ENCODE peak calls at places on chromosome 14, in six cellular contexts. One of them, this sample, is unnamed. For H3K4me1, the result is how much of the 10 kb centered on the place peaks cover.

GRCh38 chr14:73662439-73663056 is 17.8 kb downstream of the DNAL1 start:
- DNase-seq in mesendoderm: peak
- DNase-seq in neural progenitor cell: peak
- DNase-seq in H9: peak
- DNase-seq in DND-41: no peak
- DNase-seq in colonic mucosa: peak
- DNase-seq in this sample: peak

GRCh38 chr14:23186913-23187654 is 3.6 kb upstream of the SLC7A8 start:
- DNase-seq in mesendoderm: peak
- DNase-seq in neural progenitor cell: peak
- DNase-seq in H9: no peak
- DNase-seq in DND-41: peak
- DNase-seq in colonic mucosa: no peak
- DNase-seq in this sample: peak

GRCh38 chr14:65332141-65332871 is 80.2 kb upstream of the FUT8 start:
- DNase-seq in mesendoderm: no peak
- DNase-seq in neural progenitor cell: no peak
- DNase-seq in H9: no peak
- DNase-seq in DND-41: no peak
- DNase-seq in colonic mucosa: no peak
- DNase-seq in this sample: peak

GRCh38 chr14:104348741-104349140 is 210.4 kb downstream of the KIF26A start:
- DNase-seq in mesendoderm: no peak
- DNase-seq in neural progenitor cell: no peak
- DNase-seq in H9: peak
- DNase-seq in DND-41: no peak
- DNase-seq in colonic mucosa: no peak
- DNase-seq in this sample: no peak

GRCh38 chr14:96086032-96086431 is 46.9 kb downstream of the C14orf132 start:
- DNase-seq in mesendoderm: peak
- DNase-seq in neural progenitor cell: no peak
- DNase-seq in H9: no peak
- DNase-seq in DND-41: no peak
- DNase-seq in colonic mucosa: no peak
- DNase-seq in this sample: no peak

GRCh38 chr14:101408077-101408831 is 153.0 kb upstream of the DIO3 start:
- DNase-seq in mesendoderm: no peak
- DNase-seq in neural progenitor cell: no peak
- DNase-seq in H9: no peak
- DNase-seq in DND-41: no peak
- DNase-seq in colonic mucosa: no peak
- DNase-seq in this sample: no peak

GRCh38 chr14:91202234-91202974 is 42.1 kb downstream of the GPR68 start:
- DNase-seq in mesendoderm: no peak
- DNase-seq in neural progenitor cell: peak
- DNase-seq in H9: no peak
- DNase-seq in DND-41: peak
- DNase-seq in colonic mucosa: peak
- DNase-seq in this sample: peak

GRCh38 chr14:76968621-76969063 is 59.9 kb downstream of the IRF2BPL start:
- DNase-seq in mesendoderm: peak
- DNase-seq in neural progenitor cell: no peak
- DNase-seq in H9: peak
- DNase-seq in DND-41: no peak
- DNase-seq in colonic mucosa: no peak
- DNase-seq in this sample: no peak

GRCh38 chr14:67395876-67396189 is 16.1 kb downstream of the PLEK2 start:
- DNase-seq in mesendoderm: no peak
- DNase-seq in neural progenitor cell: no peak
- DNase-seq in H9: no peak
- DNase-seq in DND-41: no peak
- DNase-seq in colonic mucosa: no peak
- DNase-seq in this sample: peak

GRCh38 chr14:101733211-101733610 is 28.3 kb upstream of the PPP2R5C start:
- DNase-seq in mesendoderm: no peak
- DNase-seq in neural progenitor cell: no peak
- DNase-seq in H9: no peak
- DNase-seq in DND-41: no peak
- DNase-seq in colonic mucosa: peak
- DNase-seq in this sample: no peak

GRCh38 chr14:96150214-96150613 is 54.4 kb upstream of the BDKRB2 start:
- DNase-seq in mesendoderm: no peak
- DNase-seq in neural progenitor cell: no peak
- DNase-seq in H9: no peak
- DNase-seq in DND-41: no peak
- DNase-seq in colonic mucosa: no peak
- DNase-seq in this sample: no peak

GRCh38 chr14:24347140-24347539 is 7.3 kb upstream of the RIPK3 start:
- DNase-seq in mesendoderm: no peak
- DNase-seq in neural progenitor cell: no peak
- DNase-seq in H9: no peak
- DNase-seq in DND-41: no peak
- DNase-seq in colonic mucosa: no peak
- DNase-seq in this sample: no peak

GRCh38 chr14:55846852-55847471 is 267.0 kb downstream of the KTN1 start:
- DNase-seq in mesendoderm: no peak
- DNase-seq in neural progenitor cell: no peak
- DNase-seq in H9: no peak
- DNase-seq in DND-41: no peak
- DNase-seq in colonic mucosa: no peak
- DNase-seq in this sample: no peak

GRCh38 chr14:73744874-73745529 is 30.8 kb upstream of the PNMA1 start:
- DNase-seq in mesendoderm: no peak
- DNase-seq in neural progenitor cell: no peak
- DNase-seq in H9: peak
- DNase-seq in DND-41: no peak
- DNase-seq in colonic mucosa: peak
- DNase-seq in this sample: no peak

GRCh38 chr14:34449819-34450541 is 12.1 kb downstream of the SPTSSA start:
- DNase-seq in mesendoderm: no peak
- DNase-seq in neural progenitor cell: no peak
- DNase-seq in H9: no peak
- DNase-seq in DND-41: no peak
- DNase-seq in colonic mucosa: no peak
- DNase-seq in this sample: no peak

GRCh38 chr14:79549515-79549914 is 661.8 kb downstream of the DIO2 start:
- DNase-seq in mesendoderm: no peak
- DNase-seq in neural progenitor cell: no peak
- DNase-seq in H9: no peak
- DNase-seq in DND-41: no peak
- DNase-seq in colonic mucosa: no peak
- DNase-seq in this sample: no peak

GRCh38 chr14:63205281-63205575 is 985 bp downstream of the RHOJ start:
- DNase-seq in mesendoderm: no peak
- DNase-seq in neural progenitor cell: no peak
- DNase-seq in H9: no peak
- DNase-seq in DND-41: no peak
- DNase-seq in colonic mucosa: no peak
- DNase-seq in this sample: no peak

GRCh38 chr14:53542692-53543091 is 389.6 kb upstream of the DDHD1 start:
- DNase-seq in mesendoderm: no peak
- DNase-seq in neural progenitor cell: no peak
- DNase-seq in H9: no peak
- DNase-seq in DND-41: no peak
- DNase-seq in colonic mucosa: peak
- DNase-seq in this sample: peak

GRCh38 chr14:93046696-93047050 is 69.1 kb downstream of the ITPK1 start:
- DNase-seq in mesendoderm: no peak
- DNase-seq in neural progenitor cell: no peak
- DNase-seq in H9: no peak
- DNase-seq in DND-41: no peak
- DNase-seq in colonic mucosa: no peak
- DNase-seq in this sample: no peak

GRCh38 chr14:93047187-93047586 is 68.5 kb downstream of the ITPK1 start:
- DNase-seq in mesendoderm: no peak
- DNase-seq in neural progenitor cell: no peak
- DNase-seq in H9: no peak
- DNase-seq in DND-41: no peak
- DNase-seq in colonic mucosa: no peak
- DNase-seq in this sample: no peak

GRCh38 chr14:93045211-93045674 is 70.5 kb downstream of the ITPK1 start:
- DNase-seq in mesendoderm: peak
- DNase-seq in neural progenitor cell: peak
- DNase-seq in H9: peak
- DNase-seq in DND-41: no peak
- DNase-seq in colonic mucosa: no peak
- DNase-seq in this sample: peak

GRCh38 chr14:93044601-93045000 is 71.1 kb downstream of the ITPK1 start:
- DNase-seq in mesendoderm: no peak
- DNase-seq in neural progenitor cell: no peak
- DNase-seq in H9: no peak
- DNase-seq in DND-41: no peak
- DNase-seq in colonic mucosa: no peak
- DNase-seq in this sample: no peak

DNA sequence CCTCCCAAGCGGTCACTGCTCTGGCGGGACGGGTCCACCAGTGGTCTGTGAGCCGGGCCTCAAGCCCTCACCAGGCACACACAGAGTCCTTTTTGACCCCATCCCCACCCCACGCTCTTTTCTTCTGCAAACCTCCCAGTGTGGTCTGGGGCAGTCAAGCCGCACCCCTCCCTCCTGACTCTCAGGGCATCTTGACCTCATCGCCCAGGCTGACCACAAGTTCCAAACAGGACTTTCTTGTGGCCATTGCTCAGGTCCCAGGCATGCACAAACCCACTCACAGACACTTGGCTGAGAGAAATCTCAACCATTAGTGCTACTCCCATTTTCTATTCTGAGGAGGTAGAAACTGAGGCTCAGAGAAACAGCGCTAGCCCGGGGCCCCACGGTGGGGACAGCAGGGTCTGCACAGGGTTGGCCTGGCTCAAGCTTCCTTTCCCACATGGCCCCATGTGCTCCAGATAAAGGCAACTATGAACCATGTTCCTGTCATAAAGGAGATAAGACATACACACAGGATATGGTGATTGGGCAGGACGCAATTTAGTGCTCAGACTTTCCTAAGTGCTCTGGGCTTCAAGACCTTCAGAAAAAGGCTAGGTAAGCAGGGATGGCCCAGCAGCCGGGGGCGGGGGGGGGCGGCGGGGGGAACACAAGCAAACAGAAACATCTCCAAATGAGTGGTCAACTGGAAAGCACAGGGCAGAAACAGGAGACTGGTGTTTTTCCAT is 69.6 kb downstream of the ITPK1 start:
- DNase-seq in mesendoderm: no peak
- DNase-seq in neural progenitor cell: no peak
- DNase-seq in H9: no peak
- DNase-seq in DND-41: no peak
- DNase-seq in colonic mucosa: peak
- DNase-seq in this sample: peak
- H3K4me1 ChIP-seq in mesendoderm: under half
- H3K4me1 ChIP-seq in neural progenitor cell: under half
- H3K4me1 ChIP-seq in H9: under half
- H3K4me1 ChIP-seq in DND-41: under half
- H3K4me1 ChIP-seq in colonic mucosa: half or more
- H3K4me1 ChIP-seq in this sample: under half

DNA sequence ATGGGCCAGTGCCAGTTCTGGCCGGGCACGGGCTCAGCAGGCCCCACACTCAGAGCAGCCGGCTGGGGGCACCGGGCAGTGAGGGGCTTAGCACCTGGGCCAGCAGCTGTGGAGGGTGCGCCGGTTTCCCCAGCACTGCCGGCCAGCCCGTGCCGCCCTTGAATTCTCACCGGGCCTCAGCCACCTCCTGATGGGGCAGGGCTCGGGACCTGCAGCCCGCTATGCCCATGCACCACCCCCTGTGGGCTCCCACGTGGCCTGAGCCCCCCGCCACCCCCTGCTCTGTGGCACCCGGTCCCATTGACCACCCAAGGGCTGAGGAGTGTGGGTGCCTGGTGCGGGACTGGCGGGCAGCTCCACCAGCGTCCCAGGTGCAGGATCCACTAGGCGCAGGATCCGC is 15.4 kb upstream of the GTF2A1 start:
- DNase-seq in mesendoderm: no peak
- DNase-seq in neural progenitor cell: no peak
- DNase-seq in H9: no peak
- DNase-seq in DND-41: no peak
- DNase-seq in colonic mucosa: no peak
- DNase-seq in this sample: no peak
- H3K27ac ChIP-seq in mesendoderm: no peak
- H3K27ac ChIP-seq in neural progenitor cell: no peak
- H3K27ac ChIP-seq in H9: no peak
- H3K27ac ChIP-seq in DND-41: no peak
- H3K27ac ChIP-seq in colonic mucosa: no peak
- H3K27ac ChIP-seq in this sample: no peak

GRCh38 chr14:105925615-105926414 is 399.4 kb downstream of the TMEM121 start:
- DNase-seq in mesendoderm: no peak
- DNase-seq in neural progenitor cell: no peak
- DNase-seq in H9: no peak
- DNase-seq in DND-41: no peak
- DNase-seq in colonic mucosa: no peak
- DNase-seq in this sample: no peak

GRCh38 chr14:105927661-105928060 is 401.3 kb downstream of the TMEM121 start:
- DNase-seq in mesendoderm: no peak
- DNase-seq in neural progenitor cell: no peak
- DNase-seq in H9: no peak
- DNase-seq in DND-41: no peak
- DNase-seq in colonic mucosa: no peak
- DNase-seq in this sample: no peak

GRCh38 chr14:105924951-105925591 is 398.7 kb downstream of the TMEM121 start:
- DNase-seq in mesendoderm: no peak
- DNase-seq in neural progenitor cell: no peak
- DNase-seq in H9: no peak
- DNase-seq in DND-41: no peak
- DNase-seq in colonic mucosa: no peak
- DNase-seq in this sample: no peak

GRCh38 chr14:105927094-105927475 is 400.7 kb downstream of the TMEM121 start:
- DNase-seq in mesendoderm: no peak
- DNase-seq in neural progenitor cell: no peak
- DNase-seq in H9: no peak
- DNase-seq in DND-41: no peak
- DNase-seq in colonic mucosa: no peak
- DNase-seq in this sample: no peak

DNA sequence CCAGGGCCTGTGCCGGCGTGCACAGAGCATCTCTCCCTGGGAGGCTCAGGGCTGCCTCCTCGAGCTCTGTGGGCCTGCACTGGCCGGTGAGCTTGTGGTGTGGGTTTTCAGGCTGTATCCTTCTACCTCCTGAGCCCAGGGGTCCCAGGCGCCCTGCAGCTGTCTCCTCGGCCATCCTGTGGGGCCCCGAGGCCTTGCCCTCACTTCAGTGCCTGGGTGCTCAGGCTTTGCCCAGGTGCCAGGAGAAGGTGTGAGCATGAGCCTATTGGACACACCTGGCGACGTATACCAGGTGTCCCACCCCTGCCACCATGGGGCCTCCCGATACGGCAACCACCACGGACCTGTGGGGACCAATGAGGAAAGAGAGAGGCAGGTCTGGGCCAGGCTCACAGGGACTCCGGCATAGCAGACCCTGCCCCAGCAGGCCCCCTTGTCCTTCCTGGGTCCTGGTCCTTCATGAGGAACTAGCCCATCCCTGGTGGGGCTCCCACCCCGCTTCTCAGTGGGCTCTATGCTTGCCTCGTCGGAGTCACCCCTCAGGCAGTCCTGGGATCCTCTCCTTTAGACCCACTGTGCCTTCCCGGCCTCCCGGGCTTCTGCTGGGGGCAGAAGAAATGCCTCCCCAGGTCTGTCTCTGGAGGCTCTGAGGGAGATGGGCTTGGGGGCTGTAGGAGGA is 400.2 kb downstream of the TMEM121 start:
- DNase-seq in mesendoderm: no peak
- DNase-seq in neural progenitor cell: no peak
- DNase-seq in H9: no peak
- DNase-seq in DND-41: no peak
- DNase-seq in colonic mucosa: no peak
- DNase-seq in this sample: no peak
- H3K9ac ChIP-seq in mesendoderm: no peak
- H3K9ac ChIP-seq in neural progenitor cell: no peak
- H3K9ac ChIP-seq in H9: no peak
- H3K9ac ChIP-seq in DND-41: no peak
- H3K9ac ChIP-seq in colonic mucosa: no peak
- H3K9ac ChIP-seq in this sample: no peak

GRCh38 chr14:61644185-61644584 is 51.1 kb upstream of the HIF1A start:
- DNase-seq in mesendoderm: no peak
- DNase-seq in neural progenitor cell: no peak
- DNase-seq in H9: no peak
- DNase-seq in DND-41: no peak
- DNase-seq in colonic mucosa: no peak
- DNase-seq in this sample: no peak
- H3K4me1 ChIP-seq in mesendoderm: under half
- H3K4me1 ChIP-seq in neural progenitor cell: under half
- H3K4me1 ChIP-seq in H9: under half
- H3K4me1 ChIP-seq in DND-41: under half
- H3K4me1 ChIP-seq in colonic mucosa: under half
- H3K4me1 ChIP-seq in this sample: under half

This sample was measured in endothelial cell of umbilical vein.